ENCODE peak calls at places on chromosomes 12 and 14, in nine cellular contexts. One of them, this sample, is unnamed.

GRCh38 chr14:79442776-79443175 is 768.5 kb downstream of the DIO2 start:
- DNase-seq in mesenchymal stem cell: no peak
- DNase-seq in H9: no peak
- DNase-seq in GM23248: no peak
- DNase-seq in astrocyte: no peak
- DNase-seq in MM.1S: no peak
- DNase-seq in GM23338: no peak
- DNase-seq in fibroblast of lung: peak; percentile 9
- DNase-seq in OCI-LY7: no peak
- DNase-seq in this sample: no peak

GRCh38 chr12:89756638-89757321 is 48.1 kb upstream of the ATP2B1 start:
- DNase-seq in GM23338: no peak
- DNase-seq in OCI-LY7: peak; percentile 74
- DNase-seq in MM.1S: peak; percentile 72
- DNase-seq in H9: no peak
- DNase-seq in astrocyte: peak; percentile 98
- DNase-seq in fibroblast of lung: peak; percentile 98
- DNase-seq in GM23248: peak; percentile 100
- DNase-seq in mesenchymal stem cell: peak; percentile 99
- DNase-seq in this sample: peak; percentile 55

GRCh38 chr12:3170423-3171194 is 93.4 kb downstream of the TSPAN9 start:
- DNase-seq in GM23338: no peak
- DNase-seq in MM.1S: no peak
- DNase-seq in mesenchymal stem cell: peak; percentile 97
- DNase-seq in H9: no peak
- DNase-seq in OCI-LY7: no peak
- DNase-seq in astrocyte: peak; percentile 95
- DNase-seq in fibroblast of lung: peak; percentile 96
- DNase-seq in GM23248: peak; percentile 95
- DNase-seq in this sample: no peak

GRCh38 chr14:99891266-99891665 is 98.1 kb downstream of the EML1 start:
- DNase-seq in mesenchymal stem cell: no peak
- DNase-seq in GM23248: no peak
- DNase-seq in MM.1S: no peak
- DNase-seq in H9: no peak
- DNase-seq in GM23338: no peak
- DNase-seq in fibroblast of lung: no peak
- DNase-seq in OCI-LY7: no peak
- DNase-seq in astrocyte: no peak
- DNase-seq in this sample: no peak

GRCh38 chr14:22929848-22930364 is 730 bp upstream of the PRMT5 start:
- DNase-seq in OCI-LY7: no peak
- DNase-seq in MM.1S: no peak
- DNase-seq in GM23248: no peak
- DNase-seq in fibroblast of lung: no peak
- DNase-seq in GM23338: no peak
- DNase-seq in H9: no peak
- DNase-seq in mesenchymal stem cell: no peak
- DNase-seq in astrocyte: no peak
- DNase-seq in this sample: no peak

GRCh38 chr12:82650627-82651337 is 35.9 kb upstream of the TMTC2 start:
- DNase-seq in OCI-LY7: no peak
- DNase-seq in astrocyte: peak; percentile 41
- DNase-seq in GM23338: no peak
- DNase-seq in MM.1S: peak; percentile 75
- DNase-seq in fibroblast of lung: peak; percentile 50
- DNase-seq in H9: no peak
- DNase-seq in mesenchymal stem cell: no peak
- DNase-seq in GM23248: peak; percentile 39
- DNase-seq in this sample: no peak

GRCh38 chr14:20707622-20708021 is 19.1 kb downstream of the ANG start:
- DNase-seq in astrocyte: peak; percentile 36
- DNase-seq in GM23248: no peak
- DNase-seq in GM23338: no peak
- DNase-seq in fibroblast of lung: peak; percentile 47
- DNase-seq in OCI-LY7: no peak
- DNase-seq in MM.1S: no peak
- DNase-seq in mesenchymal stem cell: no peak
- DNase-seq in H9: no peak
- DNase-seq in this sample: no peak

GRCh38 chr12:12442548-12443071 is 85.7 kb downstream of the BORCS5 start:
- DNase-seq in OCI-LY7: no peak
- DNase-seq in GM23248: peak; percentile 74
- DNase-seq in astrocyte: peak; percentile 77
- DNase-seq in H9: no peak
- DNase-seq in mesenchymal stem cell: peak; percentile 83
- DNase-seq in MM.1S: no peak
- DNase-seq in fibroblast of lung: peak; percentile 80
- DNase-seq in GM23338: no peak
- DNase-seq in this sample: no peak

GRCh38 chr12:53180931-53181645 is 363 bp upstream of the CSAD start:
- DNase-seq in H9: peak; percentile 79
- DNase-seq in OCI-LY7: peak; percentile 88
- DNase-seq in mesenchymal stem cell: peak; percentile 83
- DNase-seq in fibroblast of lung: peak; percentile 77
- DNase-seq in GM23248: peak; percentile 85
- DNase-seq in GM23338: peak; percentile 84
- DNase-seq in astrocyte: peak; percentile 58
- DNase-seq in MM.1S: peak; percentile 80
- DNase-seq in this sample: peak; percentile 92

GRCh38 chr12:56723889-56724659 is 1.0 kb downstream of the NACA start:
- DNase-seq in fibroblast of lung: peak; percentile 78
- DNase-seq in H9: no peak
- DNase-seq in GM23248: peak; percentile 95
- DNase-seq in MM.1S: peak; percentile 45
- DNase-seq in OCI-LY7: peak; percentile 25
- DNase-seq in GM23338: peak; percentile 18
- DNase-seq in astrocyte: peak; percentile 72
- DNase-seq in mesenchymal stem cell: peak; percentile 86
- DNase-seq in this sample: no peak

GRCh38 chr12:56723352-56723751 is 1.7 kb downstream of the NACA start:
- DNase-seq in MM.1S: no peak
- DNase-seq in GM23248: no peak
- DNase-seq in OCI-LY7: no peak
- DNase-seq in mesenchymal stem cell: no peak
- DNase-seq in fibroblast of lung: no peak
- DNase-seq in astrocyte: no peak
- DNase-seq in GM23338: no peak
- DNase-seq in H9: no peak
- DNase-seq in this sample: no peak

GRCh38 chr12:56724989-56725722 is at the start of gene NACA:
- DNase-seq in GM23248: peak; percentile 99
- DNase-seq in mesenchymal stem cell: peak; percentile 99
- DNase-seq in OCI-LY7: peak; percentile 97
- DNase-seq in fibroblast of lung: peak; percentile 98
- DNase-seq in MM.1S: peak; percentile 99
- DNase-seq in GM23338: peak; percentile 98
- DNase-seq in astrocyte: peak; percentile 96
- DNase-seq in H9: peak; percentile 98
- DNase-seq in this sample: peak; percentile 99

GRCh38 chr12:56724660-56724988 is 475 bp downstream of the NACA start:
- DNase-seq in GM23248: peak; percentile 46
- DNase-seq in astrocyte: no peak
- DNase-seq in fibroblast of lung: no peak
- DNase-seq in OCI-LY7: no peak
- DNase-seq in H9: no peak
- DNase-seq in GM23338: peak; percentile 24
- DNase-seq in MM.1S: no peak
- DNase-seq in mesenchymal stem cell: peak; percentile 24
- DNase-seq in this sample: no peak

DNA sequence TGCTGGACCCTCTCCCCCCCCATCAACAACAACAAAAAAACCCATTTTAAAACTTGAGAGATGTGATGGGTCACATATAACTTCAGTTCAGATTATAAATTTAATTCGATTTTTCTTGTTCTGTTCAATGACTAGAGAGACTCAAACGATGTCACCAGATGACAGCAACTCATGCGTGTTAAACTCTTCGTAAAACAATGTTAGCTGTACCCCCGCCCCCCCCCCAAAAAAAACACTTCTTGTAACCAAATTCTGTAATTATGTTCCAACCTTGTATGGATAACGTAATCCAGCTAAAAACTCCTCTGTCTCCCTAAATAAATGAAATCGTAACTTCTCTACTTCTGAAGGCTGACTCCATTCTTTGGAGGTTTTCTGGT is 614 bp upstream of the NACA start:
- DNase-seq in GM23338: no peak
- DNase-seq in fibroblast of lung: no peak
- DNase-seq in GM23248: peak; percentile 34
- DNase-seq in OCI-LY7: no peak
- DNase-seq in mesenchymal stem cell: no peak
- DNase-seq in MM.1S: no peak
- DNase-seq in H9: no peak
- DNase-seq in astrocyte: no peak
- DNase-seq in this sample: peak; percentile 55
- H3K27ac ChIP-seq in GM23338: peak overlapping the region; percentile 96
- H3K27ac ChIP-seq in fibroblast of lung: peak overlapping the region; percentile 92
- H3K27ac ChIP-seq in GM23248: peak overlapping the region; percentile 90
- H3K27ac ChIP-seq in OCI-LY7: peak overlapping the region; percentile 91
- H3K27ac ChIP-seq in mesenchymal stem cell: peak overlapping the region; percentile 97
- H3K27ac ChIP-seq in MM.1S: peak overlapping the region; percentile 75
- H3K27ac ChIP-seq in H9: no peak overlapping the region
- H3K27ac ChIP-seq in astrocyte: peak overlapping the region; percentile 89
- H3K27ac ChIP-seq in this sample: peak overlapping the region; percentile 95

GRCh38 chr12:40405419-40405818 is 180.6 kb downstream of the LRRK2 start:
- DNase-seq in GM23248: no peak
- DNase-seq in H9: peak; percentile 45
- DNase-seq in astrocyte: no peak
- DNase-seq in fibroblast of lung: no peak
- DNase-seq in OCI-LY7: no peak
- DNase-seq in GM23338: peak; percentile 41
- DNase-seq in MM.1S: no peak
- DNase-seq in mesenchymal stem cell: no peak
- DNase-seq in this sample: no peak
- H2AFZ ChIP-seq in GM23248: no peak overlapping the region
- H2AFZ ChIP-seq in H9: peak overlapping the region; percentile 57
- H2AFZ ChIP-seq in astrocyte: no peak overlapping the region
- H2AFZ ChIP-seq in fibroblast of lung: no peak overlapping the region
- H2AFZ ChIP-seq in OCI-LY7: no peak overlapping the region
- H2AFZ ChIP-seq in GM23338: peak overlapping the region; percentile 29
- H2AFZ ChIP-seq in MM.1S: no peak overlapping the region
- H2AFZ ChIP-seq in mesenchymal stem cell: no peak overlapping the region
- H2AFZ ChIP-seq in this sample: no peak overlapping the region

GRCh38 chr12:1346126-1346525 is 248.3 kb downstream of the FBXL14 start:
- DNase-seq in mesenchymal stem cell: peak; percentile 11
- DNase-seq in OCI-LY7: no peak
- DNase-seq in MM.1S: no peak
- DNase-seq in GM23248: peak; percentile 66
- DNase-seq in GM23338: no peak
- DNase-seq in H9: no peak
- DNase-seq in astrocyte: peak; percentile 40
- DNase-seq in fibroblast of lung: peak; percentile 56
- DNase-seq in this sample: no peak
- H3K4me2 ChIP-seq in mesenchymal stem cell: no peak overlapping the region
- H3K4me2 ChIP-seq in OCI-LY7: no peak overlapping the region
- H3K4me2 ChIP-seq in MM.1S: no peak overlapping the region
- H3K4me2 ChIP-seq in GM23248: peak overlapping the region; percentile 38
- H3K4me2 ChIP-seq in GM23338: no peak overlapping the region
- H3K4me2 ChIP-seq in H9: no peak overlapping the region
- H3K4me2 ChIP-seq in astrocyte: no peak overlapping the region
- H3K4me2 ChIP-seq in fibroblast of lung: no peak overlapping the region
- H3K4me2 ChIP-seq in this sample: no peak overlapping the region

GRCh38 chr12:68844318-68844745 is 36.4 kb downstream of the MDM2 start:
- DNase-seq in astrocyte: no peak
- DNase-seq in GM23248: no peak
- DNase-seq in OCI-LY7: no peak
- DNase-seq in fibroblast of lung: no peak
- DNase-seq in GM23338: no peak
- DNase-seq in MM.1S: no peak
- DNase-seq in H9: no peak
- DNase-seq in mesenchymal stem cell: no peak
- DNase-seq in this sample: no peak
- H3K27ac ChIP-seq in astrocyte: no peak overlapping the region
- H3K27ac ChIP-seq in GM23248: no peak overlapping the region
- H3K27ac ChIP-seq in OCI-LY7: no peak overlapping the region
- H3K27ac ChIP-seq in fibroblast of lung: no peak overlapping the region
- H3K27ac ChIP-seq in GM23338: no peak overlapping the region
- H3K27ac ChIP-seq in MM.1S: no peak overlapping the region
- H3K27ac ChIP-seq in H9: no peak overlapping the region
- H3K27ac ChIP-seq in mesenchymal stem cell: no peak overlapping the region
- H3K27ac ChIP-seq in this sample: no peak overlapping the region

GRCh38 chr12:123998344-123998941 is 25.4 kb downstream of the ZNF664 start:
- DNase-seq in mesenchymal stem cell: peak; percentile 80
- DNase-seq in GM23338: no peak
- DNase-seq in OCI-LY7: no peak
- DNase-seq in GM23248: no peak
- DNase-seq in astrocyte: no peak
- DNase-seq in MM.1S: no peak
- DNase-seq in H9: no peak
- DNase-seq in fibroblast of lung: no peak
- DNase-seq in this sample: no peak

GRCh38 chr12:123998960-123999359 is 25.9 kb downstream of the ZNF664 start:
- DNase-seq in MM.1S: no peak
- DNase-seq in astrocyte: peak; percentile 26
- DNase-seq in GM23338: no peak
- DNase-seq in fibroblast of lung: peak; percentile 39
- DNase-seq in mesenchymal stem cell: peak; percentile 82
- DNase-seq in H9: no peak
- DNase-seq in OCI-LY7: no peak
- DNase-seq in GM23248: peak; percentile 70
- DNase-seq in this sample: no peak

GRCh38 chr12:124002021-124002640 is 29.1 kb downstream of the ZNF664 start:
- DNase-seq in GM23248: no peak
- DNase-seq in H9: no peak
- DNase-seq in mesenchymal stem cell: peak; percentile 43
- DNase-seq in GM23338: no peak
- DNase-seq in fibroblast of lung: peak; percentile 59
- DNase-seq in OCI-LY7: no peak
- DNase-seq in astrocyte: peak; percentile 54
- DNase-seq in MM.1S: no peak
- DNase-seq in this sample: no peak

GRCh38 chr12:124001343-124001742 is 28.3 kb downstream of the ZNF664 start:
- DNase-seq in mesenchymal stem cell: no peak
- DNase-seq in OCI-LY7: no peak
- DNase-seq in astrocyte: no peak
- DNase-seq in H9: no peak
- DNase-seq in GM23338: no peak
- DNase-seq in GM23248: no peak
- DNase-seq in MM.1S: no peak
- DNase-seq in fibroblast of lung: no peak
- DNase-seq in this sample: no peak

DNA sequence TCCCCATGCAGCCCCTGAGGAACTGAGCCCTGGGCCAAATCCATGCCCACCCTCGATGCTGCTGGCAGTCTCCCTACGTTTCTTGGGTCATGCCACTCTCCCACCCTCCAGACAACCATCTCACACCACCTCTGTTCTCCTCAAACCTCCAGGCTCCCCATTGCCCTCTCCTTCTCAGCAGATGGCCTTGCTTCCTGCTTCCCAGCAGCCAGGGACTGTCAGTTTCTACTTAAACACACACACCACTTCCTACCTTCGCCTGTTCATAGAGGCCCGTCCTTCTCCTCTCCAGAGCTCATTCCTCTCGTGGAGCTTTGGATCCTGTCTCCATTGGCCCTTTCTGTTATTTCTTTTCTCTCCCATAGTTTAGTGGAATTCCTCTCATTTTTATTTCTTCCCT is 27.1 kb downstream of the ZNF664 start:
- DNase-seq in mesenchymal stem cell: no peak
- DNase-seq in astrocyte: no peak
- DNase-seq in GM23248: no peak
- DNase-seq in MM.1S: no peak
- DNase-seq in H9: no peak
- DNase-seq in OCI-LY7: no peak
- DNase-seq in fibroblast of lung: no peak
- DNase-seq in GM23338: no peak
- DNase-seq in this sample: no peak
- H2AFZ ChIP-seq in mesenchymal stem cell: no peak overlapping the region
- H2AFZ ChIP-seq in astrocyte: no peak overlapping the region
- H2AFZ ChIP-seq in GM23248: no peak overlapping the region
- H2AFZ ChIP-seq in MM.1S: no peak overlapping the region
- H2AFZ ChIP-seq in H9: no peak overlapping the region
- H2AFZ ChIP-seq in OCI-LY7: no peak overlapping the region
- H2AFZ ChIP-seq in fibroblast of lung: no peak overlapping the region
- H2AFZ ChIP-seq in GM23338: no peak overlapping the region
- H2AFZ ChIP-seq in this sample: no peak overlapping the region